ENCODE peak calls at places on chromosomes 7 and 10, in eight cellular contexts. One of them, this sample, is unnamed.

GRCh38 chr10:114544045-114544659 is 113.9 kb downstream of the ABLIM1 start:
- DNase-seq in BJ: no peak
- DNase-seq in fibroblast of mammary gland: no peak
- DNase-seq in cardiac fibroblast: no peak
- DNase-seq in stomach: peak
- DNase-seq in GM12865: peak
- DNase-seq in progenitor cell of endocrine pancreas: no peak
- DNase-seq in A549: no peak
- DNase-seq in this sample: peak

GRCh38 chr10:25017661-25018060 is 1.2 kb downstream of the THNSL1 start:
- DNase-seq in BJ: no peak
- DNase-seq in fibroblast of mammary gland: no peak
- DNase-seq in cardiac fibroblast: no peak
- DNase-seq in stomach: no peak
- DNase-seq in GM12865: no peak
- DNase-seq in progenitor cell of endocrine pancreas: no peak
- DNase-seq in A549: no peak
- DNase-seq in this sample: no peak

GRCh38 chr10:105742184-105742583 is 1101.1 kb downstream of the SORCS3 start:
- DNase-seq in BJ: no peak
- DNase-seq in fibroblast of mammary gland: no peak
- DNase-seq in cardiac fibroblast: no peak
- DNase-seq in stomach: peak
- DNase-seq in GM12865: no peak
- DNase-seq in progenitor cell of endocrine pancreas: no peak
- DNase-seq in A549: no peak
- DNase-seq in this sample: peak

GRCh38 chr7:47688311-47689100 is 106.6 kb upstream of the TNS3 start:
- DNase-seq in BJ: no peak
- DNase-seq in fibroblast of mammary gland: no peak
- DNase-seq in cardiac fibroblast: no peak
- DNase-seq in stomach: no peak
- DNase-seq in GM12865: no peak
- DNase-seq in progenitor cell of endocrine pancreas: no peak
- DNase-seq in A549: no peak
- DNase-seq in this sample: no peak

GRCh38 chr7:92671502-92672169 is 81.4 kb upstream of the FAM133B start:
- DNase-seq in BJ: no peak
- DNase-seq in fibroblast of mammary gland: no peak
- DNase-seq in cardiac fibroblast: no peak
- DNase-seq in stomach: no peak
- DNase-seq in GM12865: no peak
- DNase-seq in progenitor cell of endocrine pancreas: no peak
- DNase-seq in A549: no peak
- DNase-seq in this sample: peak

GRCh38 chr10:110358869-110359629 is 54.3 kb upstream of the SMNDC1 start:
- DNase-seq in BJ: no peak
- DNase-seq in fibroblast of mammary gland: peak
- DNase-seq in cardiac fibroblast: peak
- DNase-seq in stomach: peak
- DNase-seq in GM12865: no peak
- DNase-seq in progenitor cell of endocrine pancreas: no peak
- DNase-seq in A549: no peak
- DNase-seq in this sample: peak

GRCh38 chr10:50788951-50789904 is 49.5 kb downstream of the ASAH2B start:
- DNase-seq in BJ: no peak
- DNase-seq in fibroblast of mammary gland: peak
- DNase-seq in cardiac fibroblast: peak
- DNase-seq in stomach: no peak
- DNase-seq in GM12865: peak
- DNase-seq in progenitor cell of endocrine pancreas: no peak
- DNase-seq in A549: peak
- DNase-seq in this sample: peak

GRCh38 chr10:78655941-78656340 is 412.8 kb upstream of the ZMIZ1 start:
- DNase-seq in BJ: no peak
- DNase-seq in fibroblast of mammary gland: peak
- DNase-seq in cardiac fibroblast: no peak
- DNase-seq in stomach: no peak
- DNase-seq in GM12865: no peak
- DNase-seq in progenitor cell of endocrine pancreas: no peak
- DNase-seq in A549: no peak
- DNase-seq in this sample: no peak

GRCh38 chr7:91852263-91852741 is 28.2 kb downstream of the MTERF1 start:
- DNase-seq in BJ: no peak
- DNase-seq in fibroblast of mammary gland: peak
- DNase-seq in cardiac fibroblast: peak
- DNase-seq in stomach: no peak
- DNase-seq in GM12865: peak
- DNase-seq in progenitor cell of endocrine pancreas: no peak
- DNase-seq in A549: no peak
- DNase-seq in this sample: peak

GRCh38 chr7:116097365-116098009 is 66.9 kb upstream of the TFEC start:
- DNase-seq in BJ: peak
- DNase-seq in fibroblast of mammary gland: peak
- DNase-seq in cardiac fibroblast: peak
- DNase-seq in stomach: no peak
- DNase-seq in GM12865: no peak
- DNase-seq in progenitor cell of endocrine pancreas: no peak
- DNase-seq in A549: peak
- DNase-seq in this sample: peak

GRCh38 chr10:30857803-30858202 is 173.9 kb downstream of the ZNF438 start:
- DNase-seq in BJ: no peak
- DNase-seq in fibroblast of mammary gland: peak
- DNase-seq in cardiac fibroblast: peak
- DNase-seq in stomach: no peak
- DNase-seq in GM12865: no peak
- DNase-seq in progenitor cell of endocrine pancreas: no peak
- DNase-seq in A549: no peak
- DNase-seq in this sample: peak

GRCh38 chr7:64626083-64626469 is 39.9 kb upstream of the ZNF107 start:
- DNase-seq in BJ: no peak
- DNase-seq in fibroblast of mammary gland: no peak
- DNase-seq in cardiac fibroblast: no peak
- DNase-seq in stomach: no peak
- DNase-seq in GM12865: peak
- DNase-seq in progenitor cell of endocrine pancreas: no peak
- DNase-seq in A549: no peak
- DNase-seq in this sample: no peak

GRCh38 chr7:64626557-64626956 is 39.4 kb upstream of the ZNF107 start:
- DNase-seq in BJ: no peak
- DNase-seq in fibroblast of mammary gland: no peak
- DNase-seq in cardiac fibroblast: no peak
- DNase-seq in stomach: no peak
- DNase-seq in GM12865: no peak
- DNase-seq in progenitor cell of endocrine pancreas: no peak
- DNase-seq in A549: no peak
- DNase-seq in this sample: no peak

GRCh38 chr7:64628192-64628591 is 37.7 kb upstream of the ZNF107 start:
- DNase-seq in BJ: no peak
- DNase-seq in fibroblast of mammary gland: no peak
- DNase-seq in cardiac fibroblast: no peak
- DNase-seq in stomach: no peak
- DNase-seq in GM12865: no peak
- DNase-seq in progenitor cell of endocrine pancreas: no peak
- DNase-seq in A549: no peak
- DNase-seq in this sample: no peak

GRCh38 chr7:64628721-64629120 is 37.2 kb upstream of the ZNF107 start:
- DNase-seq in BJ: no peak
- DNase-seq in fibroblast of mammary gland: no peak
- DNase-seq in cardiac fibroblast: no peak
- DNase-seq in stomach: no peak
- DNase-seq in GM12865: no peak
- DNase-seq in progenitor cell of endocrine pancreas: no peak
- DNase-seq in A549: no peak
- DNase-seq in this sample: no peak

DNA sequence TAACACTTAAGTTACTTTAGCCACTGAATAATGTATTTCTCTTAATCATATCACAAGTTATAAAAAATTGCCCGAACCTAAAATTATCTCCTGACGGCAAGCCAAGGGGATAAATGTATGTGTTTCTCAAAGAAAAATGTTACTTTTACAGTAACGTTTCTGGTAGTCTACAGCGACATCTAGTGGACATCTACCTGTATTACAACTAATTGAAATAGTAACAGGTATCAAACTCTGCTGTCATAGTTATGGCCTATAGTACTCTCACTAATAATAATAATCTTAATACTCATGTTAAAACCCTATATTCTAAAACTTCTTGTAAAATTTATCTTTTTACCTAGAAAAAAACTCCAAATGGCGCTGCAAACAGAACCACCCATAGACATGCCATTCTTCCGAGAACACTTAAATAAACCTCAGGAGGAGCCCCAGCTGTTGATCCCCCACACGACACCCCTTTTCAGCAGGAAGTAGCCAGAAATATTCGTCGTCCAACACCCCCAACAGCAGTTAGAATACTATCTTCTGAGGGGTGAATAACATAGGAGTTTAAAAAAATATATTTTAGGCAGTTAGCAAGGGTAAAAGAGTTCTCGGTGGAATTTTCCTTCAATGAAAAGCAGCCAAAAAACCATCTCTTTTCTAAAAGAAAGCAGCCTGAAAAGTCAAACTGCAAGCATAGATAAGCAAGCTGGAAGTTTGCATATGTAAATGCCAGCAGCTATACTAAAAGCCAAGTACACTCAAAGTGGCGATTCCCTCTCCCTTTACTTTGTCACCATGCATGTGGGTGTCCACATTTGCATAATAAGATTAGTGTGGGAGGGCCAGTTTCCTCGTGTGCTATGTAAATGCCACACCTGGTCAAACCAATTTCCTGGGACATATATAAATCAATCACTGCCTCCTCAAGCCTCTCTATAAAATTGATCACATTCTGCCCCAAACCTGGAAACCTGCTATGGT is 40.5 kb upstream of the ZNF107 start:
- DNase-seq in BJ: no peak
- DNase-seq in fibroblast of mammary gland: no peak
- DNase-seq in cardiac fibroblast: peak
- DNase-seq in stomach: no peak
- DNase-seq in GM12865: peak
- DNase-seq in progenitor cell of endocrine pancreas: no peak
- DNase-seq in A549: no peak
- DNase-seq in this sample: no peak
- TF ChIP-seq CTCF in BJ: peak
- TF ChIP-seq CTCF in fibroblast of mammary gland: peak
- TF ChIP-seq CTCF in cardiac fibroblast: peak
- TF ChIP-seq CTCF in stomach: peak
- TF ChIP-seq CTCF in GM12865: peak
- TF ChIP-seq CTCF in progenitor cell of endocrine pancreas: peak
- TF ChIP-seq CTCF in A549: peak
- TF ChIP-seq CTCF in this sample: peak

GRCh38 chr10:62492012-62492869 is 118.1 kb downstream of the ZNF365 start:
- DNase-seq in BJ: peak
- DNase-seq in fibroblast of mammary gland: peak
- DNase-seq in cardiac fibroblast: peak
- DNase-seq in stomach: no peak
- DNase-seq in GM12865: peak
- DNase-seq in progenitor cell of endocrine pancreas: no peak
- DNase-seq in A549: no peak
- DNase-seq in this sample: peak
- TF ChIP-seq CTCF in BJ: peak
- TF ChIP-seq CTCF in fibroblast of mammary gland: peak
- TF ChIP-seq CTCF in cardiac fibroblast: peak
- TF ChIP-seq CTCF in stomach: peak
- TF ChIP-seq CTCF in GM12865: peak
- TF ChIP-seq CTCF in progenitor cell of endocrine pancreas: peak
- TF ChIP-seq CTCF in A549: peak
- TF ChIP-seq CTCF in this sample: peak

GRCh38 chr10:7866191-7866590 is 47.9 kb downstream of the TAF3 start:
- DNase-seq in BJ: no peak
- DNase-seq in fibroblast of mammary gland: no peak
- DNase-seq in cardiac fibroblast: no peak
- DNase-seq in stomach: no peak
- DNase-seq in GM12865: no peak
- DNase-seq in progenitor cell of endocrine pancreas: no peak
- DNase-seq in A549: no peak
- DNase-seq in this sample: no peak

GRCh38 chr10:7874864-7875263 is 56.6 kb downstream of the TAF3 start:
- DNase-seq in BJ: no peak
- DNase-seq in fibroblast of mammary gland: no peak
- DNase-seq in cardiac fibroblast: no peak
- DNase-seq in stomach: no peak
- DNase-seq in GM12865: no peak
- DNase-seq in progenitor cell of endocrine pancreas: no peak
- DNase-seq in A549: no peak
- DNase-seq in this sample: no peak

GRCh38 chr10:7876541-7877127 is 58.3 kb downstream of the TAF3 start:
- DNase-seq in BJ: no peak
- DNase-seq in fibroblast of mammary gland: no peak
- DNase-seq in cardiac fibroblast: no peak
- DNase-seq in stomach: no peak
- DNase-seq in GM12865: no peak
- DNase-seq in progenitor cell of endocrine pancreas: no peak
- DNase-seq in A549: no peak
- DNase-seq in this sample: no peak

GRCh38 chr10:7872041-7872442 is 53.7 kb downstream of the TAF3 start:
- DNase-seq in BJ: no peak
- DNase-seq in fibroblast of mammary gland: peak
- DNase-seq in cardiac fibroblast: peak
- DNase-seq in stomach: no peak
- DNase-seq in GM12865: peak
- DNase-seq in progenitor cell of endocrine pancreas: no peak
- DNase-seq in A549: peak
- DNase-seq in this sample: peak
- TF ChIP-seq CTCF in BJ: peak
- TF ChIP-seq CTCF in fibroblast of mammary gland: peak
- TF ChIP-seq CTCF in cardiac fibroblast: peak
- TF ChIP-seq CTCF in stomach: peak
- TF ChIP-seq CTCF in GM12865: peak
- TF ChIP-seq CTCF in progenitor cell of endocrine pancreas: peak
- TF ChIP-seq CTCF in A549: peak
- TF ChIP-seq CTCF in this sample: peak

GRCh38 chr10:99698504-99699080 is 33.3 kb downstream of the COX15 start:
- DNase-seq in BJ: no peak
- DNase-seq in fibroblast of mammary gland: no peak
- DNase-seq in cardiac fibroblast: no peak
- DNase-seq in stomach: no peak
- DNase-seq in GM12865: peak
- DNase-seq in progenitor cell of endocrine pancreas: no peak
- DNase-seq in A549: no peak
- DNase-seq in this sample: no peak
- TF ChIP-seq CTCF in BJ: no peak
- TF ChIP-seq CTCF in fibroblast of mammary gland: no peak
- TF ChIP-seq CTCF in cardiac fibroblast: no peak
- TF ChIP-seq CTCF in stomach: no peak
- TF ChIP-seq CTCF in GM12865: peak
- TF ChIP-seq CTCF in progenitor cell of endocrine pancreas: peak
- TF ChIP-seq CTCF in A549: no peak
- TF ChIP-seq CTCF in this sample: no peak

GRCh38 chr7:44375236-44375699 is 49.9 kb upstream of the CAMK2B start:
- DNase-seq in BJ: no peak
- DNase-seq in fibroblast of mammary gland: no peak
- DNase-seq in cardiac fibroblast: no peak
- DNase-seq in stomach: no peak
- DNase-seq in GM12865: no peak
- DNase-seq in progenitor cell of endocrine pancreas: no peak
- DNase-seq in A549: no peak
- DNase-seq in this sample: no peak
- TF ChIP-seq CTCF in BJ: no peak
- TF ChIP-seq CTCF in fibroblast of mammary gland: peak
- TF ChIP-seq CTCF in cardiac fibroblast: peak
- TF ChIP-seq CTCF in stomach: no peak
- TF ChIP-seq CTCF in GM12865: peak
- TF ChIP-seq CTCF in progenitor cell of endocrine pancreas: peak
- TF ChIP-seq CTCF in A549: peak
- TF ChIP-seq CTCF in this sample: no peak